ENCODE peak calls at places on chromosomes 11 and 22, in six cellular contexts. Z, I, B, R, L and Y are unnamed samples.

GRCh38 chr11:72234920-72235319 is 9.1 kb downstream of the PHOX2A start:
- DNase-seq in Z (no peak), I (no peak), B (no peak), R (no peak), L (no peak), Y (no peak)

GRCh38 chr22:28316014-28316413 is 363.6 kb downstream of the TTC28 start:
- DNase-seq in Z (no peak), I (no peak), B (no peak), R (peak), L (peak), Y (no peak)

GRCh38 chr11:70502677-70503076 is 104.3 kb downstream of the CTTN start:
- DNase-seq in Z (no peak), I (no peak), B (no peak), R (no peak), L (no peak), Y (no peak)

GRCh38 chr22:42078469-42079318 is 806 bp upstream of the SMDT1 start:
- DNase-seq in Z (no peak), I (no peak), B (no peak), R (peak), L (no peak), Y (peak)

GRCh38 chr22:36358533-36359171 is 29.1 kb downstream of the MYH9 start:
- DNase-seq in Z (no peak), I (no peak), B (no peak), R (no peak), L (peak), Y (no peak)

GRCh38 chr11:1460396-1460795 is 26.2 kb downstream of the MOB2 start:
- DNase-seq in Z (no peak), I (no peak), B (no peak), R (no peak), L (no peak), Y (peak)

GRCh38 chr11:95596011-95596489 is 193.5 kb downstream of the FAM76B start:
- DNase-seq in Z (no peak), I (no peak), B (no peak), R (peak), L (no peak), Y (no peak)

GRCh38 chr11:2529173-2529572 is 84.4 kb downstream of the KCNQ1 start:
- DNase-seq in Z (no peak), I (no peak), B (no peak), R (no peak), L (no peak), Y (no peak)

GRCh38 chr11:102111787-102112653 is 1.8 kb downstream of the YAP1 start:
- DNase-seq in Z (no peak), I (peak), B (peak), R (peak), L (peak), Y (no peak)

GRCh38 chr11:67600324-67601029 is 6.3 kb upstream of the NDUFV1 start:
- DNase-seq in Z (no peak), I (no peak), B (no peak), R (no peak), L (no peak), Y (no peak)

GRCh38 chr11:66071326-66071870 is 1.3 kb downstream of the PACS1 start:
- DNase-seq in Z (no peak), I (no peak), B (no peak), R (no peak), L (no peak), Y (no peak)

GRCh38 chr11:46519351-46519750 is 74.5 kb downstream of the AMBRA1 start:
- DNase-seq in Z (no peak), I (no peak), B (no peak), R (no peak), L (no peak), Y (no peak)

GRCh38 chr11:23755076-23755475 is 741.8 kb upstream of the LUZP2 start:
- DNase-seq in Z (no peak), I (no peak), B (no peak), R (no peak), L (no peak), Y (no peak)

GRCh38 chr11:115173136-115173535 is 331.1 kb downstream of the CADM1 start:
- DNase-seq in Z (no peak), I (no peak), B (no peak), R (no peak), L (no peak), Y (no peak)

GRCh38 chr11:125167954-125168821 is 3.6 kb downstream of the PKNOX2 start:
- DNase-seq in Z (no peak), I (peak), B (no peak), R (no peak), L (no peak), Y (no peak)

GRCh38 chr11:44285756-44286155 is 24.2 kb downstream of the ALX4 start:
- DNase-seq in Z (no peak), I (no peak), B (no peak), R (no peak), L (no peak), Y (no peak)

GRCh38 chr11:3128356-3129180 is 36.5 kb downstream of the OSBPL5 start:
- DNase-seq in Z (no peak), I (no peak), B (no peak), R (no peak), L (no peak), Y (no peak)

GRCh38 chr11:57476223-57476882 is 16.0 kb downstream of the RTN4RL2 start:
- DNase-seq in Z (no peak), I (no peak), B (no peak), R (no peak), L (no peak), Y (no peak)

GRCh38 chr11:101127348-101127698 is 2.3 kb downstream of the PGR start:
- DNase-seq in Z (no peak), I (no peak), B (no peak), R (no peak), L (no peak), Y (no peak)

GRCh38 chr11:34345012-34345804 is 12.6 kb downstream of the ABTB2 start:
- DNase-seq in Z (no peak), I (peak), B (no peak), R (peak), L (peak), Y (no peak)

GRCh38 chr22:45483319-45483718 is 19.4 kb upstream of the FBLN1 start:
- DNase-seq in Z (no peak), I (no peak), B (no peak), R (no peak), L (no peak), Y (no peak)

GRCh38 chr22:42360348-42360747 is 71.9 kb downstream of the NFAM1 start:
- DNase-seq in Z (no peak), I (no peak), B (no peak), R (no peak), L (no peak), Y (no peak)

GRCh38 chr11:34395916-34396555 is 38.2 kb upstream of the ABTB2 start:
- DNase-seq in Z (no peak), I (peak), B (peak), R (peak), L (peak), Y (no peak)